ENCODE peak calls at places on chromosomes 4 and X, in four cellular contexts. W is AG09319, V is endodermal cell, O is fibroblast of lung. I is an unnamed sample.

GRCh38 chr4:40621592-40622512 is 7.8 kb downstream of the RBM47 start:
- DNase-seq in V (peak), W (peak), O (peak), I (peak)

GRCh38 chr4:148312996-148313490 is 129.2 kb downstream of the NR3C2 start:
- DNase-seq in W (no peak), O (no peak), V (no peak), I (no peak)

GRCh38 chr4:1201851-1202525 is 29.6 kb upstream of the SPON2 start:
- DNase-seq in V (peak), W (no peak), O (peak), I (no peak)

GRCh38 chr4:112099701-112100289 is 45.5 kb upstream of the FAM241A start:
- DNase-seq in O (peak), V (peak), W (no peak), I (no peak)

GRCh38 chr4:175806741-175807140 is 5.3 kb downstream of the GPM6A start:
- DNase-seq in W (no peak), V (no peak), O (no peak), I (no peak)

GRCh38 chr4:80116516-80116915 is 43.5 kb upstream of the ANTXR2 start:
- DNase-seq in V (no peak), O (no peak), W (no peak), I (no peak)

GRCh38 chr4:103076777-103077347 is 301 bp upstream of the SLC9B2 start:
- DNase-seq in V (no peak), W (no peak), O (no peak), I (no peak)

GRCh38 chr4:128635141-128635911 is 174.2 kb upstream of the JADE1 start:
- DNase-seq in O (peak), W (no peak), V (peak), I (peak)

GRCh38 chr4:138632856-138633255 is 382.7 kb upstream of the NOCT start:
- DNase-seq in W (no peak), O (peak), V (no peak), I (no peak)

GRCh38 chr4:16883816-16884215 is 14.6 kb downstream of the LDB2 start:
- DNase-seq in V (no peak), W (no peak), O (peak), I (no peak)

GRCh38 chr4:16881151-16881884 is 17.1 kb downstream of the LDB2 start:
- DNase-seq in W (no peak), O (peak), V (no peak), I (no peak)

GRCh38 chr4:16889945-16890344 is 8.5 kb downstream of the LDB2 start:
- DNase-seq in V (no peak), O (no peak), W (no peak), I (no peak)

GRCh38 chr4:16887887-16888286 is 10.6 kb downstream of the LDB2 start:
- DNase-seq in W (no peak), O (no peak), V (no peak), I (no peak)

GRCh38 chr4:16884673-16885460 is 13.6 kb downstream of the LDB2 start:
- DNase-seq in O (no peak), V (no peak), W (no peak), I (no peak)
- TF ChIP-seq CTCF in O (no peak), V (peak), W (no peak), I (no peak)

DNA sequence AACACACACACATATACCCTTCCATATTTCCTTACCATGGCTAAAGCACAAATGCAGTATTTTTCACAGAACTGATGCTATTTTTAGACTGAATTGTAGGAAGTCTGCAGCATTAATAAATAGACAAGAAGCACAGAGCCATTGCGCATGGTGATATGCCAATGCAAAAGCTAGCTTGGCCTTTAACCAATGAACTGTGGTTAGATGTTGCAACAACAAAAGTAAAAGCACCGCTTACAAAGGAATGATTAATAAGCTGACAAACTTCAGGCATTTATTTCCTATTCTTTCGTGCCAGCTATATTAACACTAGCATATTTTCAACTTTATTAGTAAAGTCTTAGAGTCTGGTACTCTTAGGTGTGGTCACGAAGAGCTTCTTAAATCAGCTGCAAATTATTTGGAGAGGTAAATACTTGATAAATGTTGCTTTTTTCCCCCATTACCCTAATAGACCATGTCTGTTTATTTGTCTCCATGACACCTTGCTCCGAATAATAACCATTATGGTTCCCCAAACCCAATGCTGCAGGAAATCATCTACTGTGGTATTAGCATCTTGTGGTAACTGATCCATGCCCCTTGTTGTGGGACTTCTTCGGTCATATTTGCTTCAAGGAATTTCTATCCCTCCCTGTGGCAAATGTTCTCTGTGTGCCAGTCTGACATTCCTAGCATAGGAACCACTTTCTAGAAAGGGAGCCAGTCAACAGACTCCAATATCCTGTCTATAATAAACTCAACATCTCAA is 306.1 kb upstream of the TAPT1 start:
- DNase-seq in O (peak), V (no peak), W (peak), I (no peak)
- TF ChIP-seq CTCF in O (no peak), V (no peak), W (no peak), I (no peak)

GRCh38 chrX:74788545-74789086 is 136.6 kb downstream of the NEXMIF start:
- DNase-seq in O (no peak), V (no peak), W (no peak), I (no peak)
- TF ChIP-seq CTCF in O (no peak), V (peak), W (no peak), I (no peak)

DNA sequence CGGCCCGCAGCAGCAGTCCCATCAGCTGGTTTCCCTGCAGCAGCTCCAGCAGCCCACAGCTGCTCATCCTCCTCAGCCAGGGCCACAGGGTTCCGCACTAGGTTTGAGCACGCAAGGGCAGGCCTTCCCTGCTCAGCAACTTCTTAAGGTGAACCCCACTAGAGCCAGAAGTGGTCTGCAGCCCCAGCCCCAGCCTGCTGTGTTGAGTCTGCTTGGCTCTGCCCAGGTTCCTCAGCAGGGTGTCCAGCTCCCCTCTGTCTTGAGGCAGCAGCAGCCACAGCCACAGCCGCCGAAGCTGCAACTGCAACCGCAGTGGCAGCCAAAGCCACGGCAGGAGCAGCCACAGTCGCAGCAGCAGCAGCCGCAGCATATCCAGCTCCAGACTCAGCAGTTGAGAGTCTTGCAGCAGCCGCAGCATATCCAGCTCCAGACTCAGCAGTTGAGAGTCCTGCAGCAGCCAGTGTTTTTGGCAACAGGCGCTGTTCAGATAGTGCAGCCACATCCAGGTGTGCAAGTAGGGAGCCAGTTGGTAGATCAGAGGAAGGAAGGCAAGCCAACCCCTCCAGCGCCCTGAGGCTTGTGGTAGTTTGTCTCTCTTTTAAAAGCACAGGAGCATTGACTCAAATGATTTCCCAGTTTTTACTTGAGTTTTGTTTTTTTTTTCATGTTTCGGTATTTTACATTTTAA is 4.6 kb downstream of the SUPT20HL1 start:
- DNase-seq in W (no peak), O (no peak), V (no peak), I (no peak)
- TF ChIP-seq CTCF in W (no peak), O (no peak), V (no peak), I (no peak)

GRCh38 chr4:30716671-30717207 is 3.4 kb upstream of the PCDH7 start:
- DNase-seq in V (no peak), O (peak), W (no peak), I (no peak)

GRCh38 chr4:30718889-30719252 is 1.3 kb upstream of the PCDH7 start:
- DNase-seq in V (no peak), O (peak), W (no peak), I (no peak)

GRCh38 chr4:30718021-30718888 is 1.9 kb upstream of the PCDH7 start:
- DNase-seq in O (peak), W (no peak), V (peak), I (peak)

GRCh38 chr4:30716158-30716557 is 4.0 kb upstream of the PCDH7 start:
- DNase-seq in W (no peak), O (peak), V (no peak), I (no peak)

GRCh38 chr4:30717208-30718020 is 2.8 kb upstream of the PCDH7 start:
- DNase-seq in W (no peak), O (peak), V (peak), I (peak)
- TF ChIP-seq CTCF in W (no peak), O (no peak), V (no peak), I (no peak)

GRCh38 chr4:76251448-76252270 is at the start of gene FAM47E:
- DNase-seq in V (peak), W (no peak), O (peak), I (peak)
- TF ChIP-seq CTCF in V (peak), W (peak), O (peak), I (peak)

DNA sequence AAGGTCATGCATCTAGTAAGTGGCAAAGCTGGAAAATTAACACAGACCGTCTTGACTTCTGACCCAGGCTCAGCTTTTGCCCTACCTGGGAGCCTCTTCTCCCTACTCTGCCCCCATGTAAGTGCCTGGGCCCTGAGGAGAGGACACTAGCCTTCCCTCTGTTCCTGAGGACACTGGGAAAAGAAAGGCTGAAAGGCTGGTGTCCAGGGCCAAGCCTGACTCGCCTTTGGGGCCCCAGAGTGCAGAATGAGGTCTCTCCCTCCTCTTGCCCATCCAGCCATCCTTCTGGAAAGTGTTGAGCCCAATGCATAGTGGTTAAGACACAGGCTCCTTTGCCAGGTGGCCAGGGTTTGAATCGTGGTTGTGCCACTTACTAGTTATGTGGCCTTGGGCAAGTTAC is 91.5 kb downstream of the PJA1 start:
- DNase-seq in W (no peak), V (no peak), O (no peak), I (no peak)
- TF ChIP-seq CTCF in W (no peak), V (no peak), O (no peak), I (no peak)

I was measured in left ventricle myocardium inferior.